ENCODE peak calls at places on chromosomes 6 and 20, in ten cellular contexts. K, O, Z, X, N, T, U, L, P and Q are unnamed samples.

GRCh38 chr20:1377341-1377871 is 15.4 kb downstream of the FKBP1A start:
- DNase-seq in K (peak), O (no peak), Z (no peak), X (no peak), N (no peak), T (no peak), U (no peak), L (no peak), P (no peak), Q (no peak)

GRCh38 chr6:150261997-150262396 is 106.8 kb upstream of the IYD start:
- DNase-seq in K (no peak), O (no peak), Z (no peak), X (no peak), N (no peak), T (no peak), U (no peak), L (no peak), P (no peak), Q (no peak)

GRCh38 chr6:112360498-112360897 is 13.4 kb downstream of the RFPL4B start:
- DNase-seq in K (no peak), O (no peak), Z (no peak), X (no peak), N (no peak), T (no peak), U (peak), L (peak), P (no peak), Q (no peak)

GRCh38 chr6:134061440-134061839 is 9.0 kb upstream of the SLC2A12 start:
- DNase-seq in K (no peak), O (no peak), Z (no peak), X (no peak), N (no peak), T (no peak), U (peak), L (no peak), P (no peak), Q (no peak)

GRCh38 chr6:148257810-148258209 is 84.8 kb upstream of the SASH1 start:
- DNase-seq in K (no peak), O (no peak), Z (no peak), X (no peak), N (no peak), T (no peak), U (no peak), L (no peak), P (no peak), Q (no peak)

GRCh38 chr20:22379472-22379871 is 204.9 kb downstream of the FOXA2 start:
- DNase-seq in K (peak), O (no peak), Z (no peak), X (no peak), N (peak), T (peak), U (peak), L (peak), P (no peak), Q (no peak)

GRCh38 chr20:63273635-63274380 is 1.2 kb downstream of the ARFGAP1 start:
- DNase-seq in K (peak), O (no peak), Z (no peak), X (no peak), N (peak), T (peak), U (peak), L (peak), P (no peak), Q (peak)

GRCh38 chr20:50224553-50225255 is 34.1 kb downstream of the CEBPB start:
- DNase-seq in K (peak), O (no peak), Z (no peak), X (no peak), N (no peak), T (peak), U (peak), L (peak), P (peak), Q (peak)

GRCh38 chr6:3940703-3941102 is 91.5 kb downstream of the FAM50B start:
- DNase-seq in K (no peak), O (no peak), Z (no peak), X (no peak), N (no peak), T (no peak), U (no peak), L (no peak), P (no peak), Q (no peak)

GRCh38 chr20:41017448-41018042 is 11.1 kb upstream of the TOP1 start:
- DNase-seq in K (peak), O (no peak), Z (no peak), X (no peak), N (peak), T (no peak), U (no peak), L (no peak), P (peak), Q (peak)

GRCh38 chr20:58268936-58269619 is 40.4 kb upstream of the RAB22A start:
- DNase-seq in K (no peak), O (no peak), Z (no peak), X (no peak), N (no peak), T (no peak), U (peak), L (peak), P (no peak), Q (no peak)

GRCh38 chr6:119161450-119161849 is 83.0 kb upstream of the FAM184A start:
- DNase-seq in K (no peak), O (no peak), Z (no peak), X (no peak), N (no peak), T (no peak), U (no peak), L (no peak), P (no peak), Q (no peak)

GRCh38 chr6:149929422-149929821 is 6.5 kb upstream of the RAET1G start:
- DNase-seq in K (no peak), O (no peak), Z (no peak), X (no peak), N (no peak), T (no peak), U (peak), L (no peak), P (no peak), Q (no peak)

GRCh38 chr20:25574411-25574810 is 10.9 kb downstream of the NINL start:
- DNase-seq in K (no peak), O (no peak), Z (no peak), X (no peak), N (peak), T (no peak), U (peak), L (no peak), P (no peak), Q (peak)

GRCh38 chr6:127301199-127301700 is 34.6 kb downstream of the RNF146 start:
- DNase-seq in K (no peak), O (no peak), Z (no peak), X (no peak), N (no peak), T (no peak), U (peak), L (no peak), P (no peak), Q (no peak)

GRCh38 chr20:19893356-19893755 is 123.8 kb upstream of the NAA20 start:
- DNase-seq in K (peak), O (no peak), Z (no peak), X (no peak), N (no peak), T (no peak), U (peak), L (peak), P (no peak), Q (no peak)

GRCh38 chr6:156980515-156980914 is 203.3 kb downstream of the ARID1B start:
- DNase-seq in K (no peak), O (no peak), Z (no peak), X (no peak), N (no peak), T (peak), U (no peak), L (no peak), P (no peak), Q (no peak)

GRCh38 chr6:107600936-107601335 is 111.0 kb downstream of the SOBP start:
- DNase-seq in K (peak), O (no peak), Z (no peak), X (no peak), N (peak), T (no peak), U (peak), L (peak), P (peak), Q (peak)

GRCh38 chr6:105459884-105460283 is 57.0 kb upstream of the PREP start:
- DNase-seq in K (peak), O (no peak), Z (no peak), X (no peak), N (no peak), T (no peak), U (peak), L (peak), P (no peak), Q (no peak)

GRCh38 chr20:5159928-5160327 is 33.1 kb downstream of the CDS2 start:
- DNase-seq in K (no peak), O (no peak), Z (no peak), X (no peak), N (no peak), T (no peak), U (no peak), L (no peak), P (no peak), Q (no peak)

GRCh38 chr6:157089258-157089657 is 234.1 kb downstream of the TMEM242 start:
- DNase-seq in K (no peak), O (no peak), Z (no peak), X (no peak), N (no peak), T (no peak), U (no peak), L (peak), P (no peak), Q (no peak)

GRCh38 chr20:49594143-49594928 is 26.4 kb upstream of the PTGIS start:
- DNase-seq in K (peak), O (no peak), Z (peak), X (no peak), N (peak), T (no peak), U (peak), L (peak), P (peak), Q (peak)

GRCh38 chr6:30616811-30617564 is at the start of gene PPP1R10:
- DNase-seq in K (peak), O (peak), Z (peak), X (peak), N (peak), T (peak), U (peak), L (peak), P (peak), Q (peak)

GRCh38 chr6:122289721-122290501 is 109.5 kb upstream of the HSF2 start:
- DNase-seq in K (no peak), O (no peak), Z (no peak), X (no peak), N (peak), T (no peak), U (peak), L (peak), P (no peak), Q (no peak)

GRCh38 chr6:64170326-64170725 is 534.7 kb downstream of the PHF3 start:
- DNase-seq in K (no peak), O (no peak), Z (no peak), X (no peak), N (no peak), T (no peak), U (no peak), L (no peak), P (no peak), Q (no peak)

GRCh38 chr6:18147160-18147559 is 7.7 kb downstream of the TPMT start:
- DNase-seq in K (peak), O (no peak), Z (no peak), X (no peak), N (peak), T (no peak), U (peak), L (no peak), P (no peak), Q (no peak)

GRCh38 chr6:49526598-49526997 is 23.9 kb upstream of the C6orf141 start:
- DNase-seq in K (no peak), O (no peak), Z (no peak), X (no peak), N (no peak), T (no peak), U (no peak), L (no peak), P (no peak), Q (no peak)

GRCh38 chr20:34069341-34070078 is 42.5 kb downstream of the EIF2S2 start:
- DNase-seq in K (peak), O (no peak), Z (peak), X (no peak), N (peak), T (peak), U (peak), L (peak), P (peak), Q (peak)

GRCh38 chr6:44339763-44340625 is 2.5 kb upstream of the SPATS1 start:
- DNase-seq in K (peak), O (no peak), Z (no peak), X (no peak), N (no peak), T (no peak), U (peak), L (peak), P (no peak), Q (peak)

GRCh38 chr20:17653835-17654648 is 28.0 kb downstream of the RRBP1 start:
- DNase-seq in K (no peak), O (no peak), Z (no peak), X (no peak), N (no peak), T (no peak), U (no peak), L (no peak), P (no peak), Q (no peak)

GRCh38 chr6:7073810-7074525 is 33.8 kb upstream of the RREB1 start:
- DNase-seq in K (no peak), O (no peak), Z (peak), X (no peak), N (no peak), T (no peak), U (no peak), L (no peak), P (peak), Q (peak)

GRCh38 chr20:40942015-40942414 is 86.6 kb upstream of the TOP1 start:
- DNase-seq in K (no peak), O (no peak), Z (no peak), X (no peak), N (no peak), T (no peak), U (no peak), L (no peak), P (no peak), Q (no peak)

GRCh38 chr6:133191323-133191722 is 49.8 kb upstream of the EYA4 start:
- DNase-seq in K (no peak), O (no peak), Z (no peak), X (no peak), N (no peak), T (no peak), U (no peak), L (no peak), P (no peak), Q (no peak)

GRCh38 chr6:154468760-154469159 is 41.7 kb downstream of the CNKSR3 start:
- DNase-seq in K (no peak), O (no peak), Z (no peak), X (no peak), N (no peak), T (no peak), U (no peak), L (no peak), P (no peak), Q (no peak)

GRCh38 chr20:57654363-57654997 is 34.3 kb upstream of the ZBP1 start:
- DNase-seq in K (peak), O (no peak), Z (peak), X (peak), N (peak), T (peak), U (peak), L (peak), P (peak), Q (peak)

GRCh38 chr20:20076297-20077065 is 24.1 kb downstream of the CFAP61 start:
- DNase-seq in K (peak), O (no peak), Z (no peak), X (no peak), N (no peak), T (peak), U (peak), L (peak), P (no peak), Q (peak)

GRCh38 chr6:123908813-123909212 is 105.1 kb downstream of the NKAIN2 start:
- DNase-seq in K (no peak), O (no peak), Z (no peak), X (no peak), N (no peak), T (no peak), U (no peak), L (no peak), P (no peak), Q (no peak)